ENCODE peak calls at places on chromosomes 5 and 9, in six cellular contexts. C, I, L, U, F and B are unnamed samples.

GRCh38 chr5:96709152-96709821 is 47.1 kb downstream of the CAST start:
- DNase-seq in C (no peak), I (no peak), L (peak; percentile 73), U (no peak), F (peak; percentile 72), B (no peak)

GRCh38 chr5:39274388-39275085 is 55.2 kb upstream of the FYB1 start:
- DNase-seq in C (no peak), I (no peak), L (peak; percentile 10), U (no peak), F (no peak), B (no peak)

GRCh38 chr5:39765381-39765780 is 340.6 kb upstream of the DAB2 start:
- DNase-seq in C (no peak), I (no peak), L (peak; percentile 44), U (no peak), F (no peak), B (no peak)

GRCh38 chr9:98794802-98795201 is 1.6 kb downstream of the ANKS6 start:
- DNase-seq in C (no peak), I (no peak), L (no peak), U (no peak), F (no peak), B (no peak)

GRCh38 chr9:126248680-126249079 is 77.9 kb upstream of the MVB12B start:
- DNase-seq in C (no peak), I (no peak), L (peak; percentile 95), U (peak; percentile 13), F (peak; percentile 42), B (peak; percentile 51)

GRCh38 chr5:168354397-168354796 is 63.0 kb downstream of the WWC1 start:
- DNase-seq in C (no peak), I (no peak), L (no peak), U (no peak), F (no peak), B (no peak)

GRCh38 chr9:75146229-75146628 is 57.9 kb downstream of the OSTF1 start:
- DNase-seq in C (no peak), I (no peak), L (peak; percentile 52), U (no peak), F (peak; percentile 69), B (no peak)

GRCh38 chr9:127264462-127265040 is at the start of gene GARNL3:
- DNase-seq in C (no peak), I (no peak), L (no peak), U (no peak), F (no peak), B (no peak)

GRCh38 chr5:27034531-27034930 is 3.9 kb downstream of the CDH9 start:
- DNase-seq in C (no peak), I (no peak), L (no peak), U (no peak), F (no peak), B (no peak)

GRCh38 chr5:27041372-27041771 is 3.0 kb upstream of the CDH9 start:
- DNase-seq in C (no peak), I (no peak), L (no peak), U (no peak), F (no peak), B (no peak)

DNA sequence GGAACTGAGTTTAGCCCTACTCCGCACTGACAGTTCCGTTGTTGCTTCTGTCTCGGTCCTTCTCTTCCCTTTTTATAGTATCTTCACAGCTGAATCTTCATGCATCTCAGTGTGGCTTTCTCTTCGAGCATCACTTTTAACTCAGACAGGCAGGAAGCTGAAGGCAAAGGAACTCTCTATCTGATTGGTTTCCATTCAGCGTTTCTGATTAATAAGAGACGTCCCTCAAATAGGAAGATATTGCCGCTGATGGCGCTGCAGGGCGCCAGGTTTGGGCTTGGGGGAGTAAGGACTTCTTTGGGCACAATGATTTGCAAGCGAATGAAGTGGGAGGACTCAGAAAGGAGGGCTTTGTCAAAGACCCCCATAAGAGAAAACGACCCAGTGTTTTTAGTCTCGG is at the start of gene CDH9:
- DNase-seq in C (no peak), I (no peak), L (no peak), U (peak; percentile 6), F (no peak), B (no peak)
- TF ChIP-seq CTCF in C (no peak), I (no peak), L (no peak), U (peak; percentile 14), F (no peak), B (no peak)

GRCh38 chr9:684950-685340 is 156.6 kb upstream of the DMRT1 start:
- DNase-seq in C (no peak), I (no peak), L (peak; percentile 85), U (no peak), F (peak; percentile 78), B (peak; percentile 59)
- H3K4me3 ChIP-seq in C (no peak overlapping the region), I (peak overlapping the region; percentile 31), L (no peak overlapping the region), U (no peak overlapping the region), F (peak overlapping the region; percentile 44), B (peak overlapping the region; percentile 54)

DNA sequence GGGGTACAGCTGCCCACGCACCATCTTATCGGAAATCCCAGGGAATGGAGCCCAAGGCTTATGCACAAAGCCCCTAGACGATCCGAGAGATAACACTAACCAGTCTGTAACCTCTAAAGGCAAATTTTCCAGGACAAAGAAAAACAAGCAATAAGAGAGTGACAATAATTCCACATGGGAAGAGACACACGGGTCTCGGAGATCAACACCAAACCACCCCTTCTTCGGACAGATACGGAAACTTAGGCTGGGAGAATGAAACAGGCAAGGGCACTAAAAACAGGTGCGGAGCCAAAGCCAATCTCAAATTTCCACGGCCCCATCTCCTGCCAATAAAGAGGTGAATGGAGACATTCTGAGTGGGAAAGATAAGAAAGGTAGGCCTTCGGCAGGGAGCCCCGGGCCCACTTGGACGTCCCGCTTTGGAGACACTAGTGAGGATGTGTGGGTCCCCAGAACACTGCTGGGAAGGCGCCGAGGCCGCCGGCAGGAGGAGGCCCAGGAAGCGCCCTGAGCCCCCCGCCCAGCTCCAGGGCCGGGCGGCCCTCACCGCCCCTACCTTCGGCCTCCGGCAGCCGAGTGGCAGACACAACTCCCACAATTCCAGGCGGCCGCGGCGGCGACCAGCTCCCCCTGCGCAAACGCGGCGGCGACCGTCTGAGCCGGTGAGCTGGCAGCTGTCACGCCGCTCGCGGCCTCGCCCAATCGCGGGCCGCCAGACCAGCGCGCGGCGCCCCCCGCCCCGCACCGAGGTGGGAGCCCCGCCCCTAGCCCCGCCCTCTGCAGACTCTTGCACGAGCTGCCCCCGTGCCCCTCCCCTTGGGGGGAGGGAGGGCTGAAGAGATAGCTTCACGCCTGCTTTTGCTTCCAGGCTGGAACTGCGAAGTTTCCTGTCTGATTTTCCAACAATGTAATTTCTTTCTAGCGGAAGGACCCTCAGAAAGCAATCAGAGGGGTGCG is at the start of gene SIL1:
- DNase-seq in C (peak; percentile 95), I (peak; percentile 72), L (peak; percentile 91), U (peak; percentile 93), F (peak; percentile 96), B (peak; percentile 46)
- TF ChIP-seq CTCF in C (peak; percentile 39), I (no peak), L (no peak), U (no peak), F (no peak), B (no peak)

GRCh38 chr9:107270082-107270481 is 13.0 kb upstream of the RAD23B start:
- DNase-seq in C (no peak), I (no peak), L (no peak), U (no peak), F (no peak), B (no peak)
- H3K4me3 ChIP-seq in C (no peak overlapping the region), I (no peak overlapping the region), L (no peak overlapping the region), U (no peak overlapping the region), F (no peak overlapping the region), B (no peak overlapping the region)

GRCh38 chr9:94952553-94953373 is 226.3 kb downstream of the AOPEP start:
- DNase-seq in C (no peak), I (no peak), L (peak; percentile 35), U (no peak), F (no peak), B (no peak)

GRCh38 chr9:94949330-94949729 is 222.8 kb downstream of the AOPEP start:
- DNase-seq in C (no peak), I (no peak), L (no peak), U (no peak), F (no peak), B (no peak)

GRCh38 chr9:94950733-94951590 is 224.5 kb downstream of the AOPEP start:
- DNase-seq in C (no peak), I (no peak), L (no peak), U (no peak), F (no peak), B (no peak)

GRCh38 chr9:94950040-94950732 is 223.7 kb downstream of the AOPEP start:
- DNase-seq in C (no peak), I (no peak), L (no peak), U (no peak), F (no peak), B (no peak)

GRCh38 chr9:94951591-94952115 is 225.2 kb downstream of the AOPEP start:
- DNase-seq in C (no peak), I (no peak), L (no peak), U (no peak), F (no peak), B (no peak)
- TF ChIP-seq CTCF in C (no peak), I (no peak), L (no peak), U (no peak), F (no peak), B (no peak)

DNA sequence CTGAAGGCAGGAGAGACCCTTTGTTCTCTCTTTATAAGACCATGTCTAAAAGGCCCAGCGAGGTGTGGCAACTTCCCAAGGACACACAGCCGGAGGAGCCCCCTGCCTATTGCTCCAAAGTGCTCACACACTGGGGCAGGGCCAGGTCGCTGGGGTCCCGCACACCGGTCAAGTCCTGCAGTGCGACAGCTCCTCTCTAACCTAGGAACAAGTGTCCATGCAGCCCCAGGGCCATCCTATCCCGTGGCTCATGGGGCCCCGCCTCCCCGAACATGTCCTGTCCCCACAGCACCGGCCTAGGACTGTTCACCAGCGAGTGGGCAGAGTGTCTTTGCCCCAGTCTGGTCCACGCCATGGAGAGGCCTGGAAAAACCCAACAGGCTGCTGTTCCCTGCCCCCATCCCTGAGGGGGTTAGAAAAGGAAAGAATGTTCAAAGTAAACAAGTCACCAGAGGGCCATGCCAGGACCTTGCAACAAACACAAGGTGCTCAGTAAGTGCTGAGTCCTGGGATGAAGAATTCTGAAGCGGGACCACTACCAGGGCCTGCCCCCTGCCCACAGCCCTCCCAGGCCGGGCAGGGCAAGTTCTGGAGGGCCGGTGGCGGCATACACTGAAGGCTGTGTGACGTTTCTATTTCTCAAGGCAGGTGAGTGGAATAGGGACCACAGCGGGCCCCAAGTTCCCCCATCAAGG is 958 bp downstream of the NINJ1 start:
- DNase-seq in C (no peak), I (no peak), L (no peak), U (no peak), F (no peak), B (no peak)
- H3K4me3 ChIP-seq in C (peak overlapping the region; percentile 69), I (peak overlapping the region; percentile 81), L (peak overlapping the region; percentile 80), U (peak overlapping the region; percentile 89), F (peak overlapping the region; percentile 88), B (peak overlapping the region; percentile 72)

GRCh38 chr5:164148292-164148691 is 642.9 kb downstream of the MAT2B start:
- DNase-seq in C (no peak), I (no peak), L (no peak), U (no peak), F (no peak), B (no peak)

DNA sequence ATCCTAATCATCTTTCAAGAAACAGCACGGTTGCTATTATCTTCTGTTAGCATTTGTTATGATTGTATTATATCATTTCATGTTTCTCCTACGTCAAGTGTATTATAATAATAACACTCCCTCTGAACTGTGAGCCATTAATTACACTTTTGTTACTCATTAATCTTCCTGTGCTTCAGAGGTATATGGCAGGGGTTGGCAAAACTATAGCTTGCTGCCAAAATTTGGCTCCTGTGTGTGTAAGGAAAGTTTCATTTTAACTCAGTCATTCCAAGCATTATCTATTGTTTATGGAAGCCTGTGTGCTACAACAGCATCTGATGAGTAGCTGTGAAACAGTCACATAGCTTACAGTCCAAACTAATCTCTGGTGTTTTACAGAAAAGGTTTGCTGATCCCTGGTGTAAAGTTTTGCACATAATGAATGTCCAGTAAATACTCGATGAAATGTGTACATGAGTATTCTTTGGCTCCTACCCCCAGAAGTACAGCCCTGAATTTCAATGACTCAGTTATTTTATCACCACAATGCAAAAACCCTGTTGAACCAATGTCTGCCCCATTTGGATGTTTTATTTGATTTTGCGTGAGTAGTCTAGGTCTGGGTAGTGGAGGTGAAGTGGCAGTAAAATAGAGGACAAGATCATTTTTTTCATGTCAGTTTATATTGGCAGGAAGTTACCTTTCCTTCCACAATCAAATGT is 648.2 kb downstream of the MAT2B start:
- DNase-seq in C (no peak), I (no peak), L (no peak), U (no peak), F (no peak), B (no peak)
- TF ChIP-seq CTCF in C (no peak), I (no peak), L (no peak), U (no peak), F (no peak), B (no peak)